ENCODE peak calls at places on chromosome 4, in seven cellular contexts. I is fibroblast of mammary gland, N is lower lobe of right lung, Q is OCI-LY7, P is GM10248, O is stomach, R is left ventricle myocardium inferior. H is an unnamed sample.

GRCh38 chr4:7539659-7540058 is 104.9 kb upstream of the PSAPL1 start:
- DNase-seq in I (no peak), N (no peak), Q (peak), P (no peak), O (no peak), R (no peak), H (no peak)

GRCh38 chr4:182560358-182560757 is 317.2 kb downstream of the TENM3 start:
- DNase-seq in I (no peak), N (no peak), Q (no peak), P (no peak), O (no peak), R (no peak), H (no peak)

GRCh38 chr4:116599859-116600258 is 485.5 kb downstream of the TRAM1L1 start:
- DNase-seq in I (no peak), N (peak), Q (peak), P (peak), O (no peak), R (no peak), H (peak)

GRCh38 chr4:101294591-101294990 is 52.7 kb downstream of the PPP3CA start:
- DNase-seq in I (no peak), N (no peak), Q (no peak), P (no peak), O (no peak), R (no peak), H (no peak)

GRCh38 chr4:112082954-112083586 is 62.2 kb upstream of the FAM241A start:
- DNase-seq in I (peak), N (no peak), Q (no peak), P (no peak), O (no peak), R (no peak), H (no peak)

GRCh38 chr4:103098331-103098730 is 1.3 kb downstream of the BDH2 start:
- DNase-seq in I (peak), N (no peak), Q (no peak), P (no peak), O (no peak), R (no peak), H (no peak)

GRCh38 chr4:37427193-37427592 is 182.7 kb downstream of the NWD2 start:
- DNase-seq in I (no peak), N (no peak), Q (no peak), P (no peak), O (no peak), R (no peak), H (no peak)

GRCh38 chr4:16083217-16084191 is at the start of gene PROM1:
- DNase-seq in I (no peak), N (peak), Q (no peak), P (no peak), O (peak), R (peak), H (peak)

GRCh38 chr4:7073526-7074390 is 5.9 kb upstream of the GRPEL1 start:
- DNase-seq in I (peak), N (no peak), Q (peak), P (peak), O (no peak), R (no peak), H (no peak)

GRCh38 chr4:70801265-70801809 is 38.4 kb downstream of the GRSF1 start:
- DNase-seq in I (no peak), N (no peak), Q (no peak), P (peak), O (no peak), R (no peak), H (no peak)

GRCh38 chr4:95165926-95166524 is 382.7 kb downstream of the UNC5C start:
- DNase-seq in I (peak), N (no peak), Q (peak), P (peak), O (no peak), R (no peak), H (peak)

GRCh38 chr4:23981328-23981727 is 91.5 kb upstream of the PPARGC1A start:
- DNase-seq in I (no peak), N (no peak), Q (no peak), P (no peak), O (no peak), R (no peak), H (no peak)

GRCh38 chr4:87529187-87529586 is at the start of gene SPARCL1:
- DNase-seq in I (peak), N (no peak), Q (no peak), P (no peak), O (no peak), R (peak), H (no peak)

GRCh38 chr4:52199574-52200338 is 148.7 kb downstream of the SPATA18 start:
- DNase-seq in I (peak), N (no peak), Q (no peak), P (no peak), O (no peak), R (no peak), H (no peak)

GRCh38 chr4:24244663-24245519 is 339.5 kb downstream of the DHX15 start:
- DNase-seq in I (peak), N (no peak), Q (no peak), P (no peak), O (no peak), R (peak), H (no peak)

GRCh38 chr4:2848449-2848848 is 4.8 kb downstream of the ADD1 start:
- DNase-seq in I (no peak), N (no peak), Q (no peak), P (no peak), O (peak), R (no peak), H (no peak)

GRCh38 chr4:145280541-145280940 is 100.2 kb upstream of the OTUD4 start:
- DNase-seq in I (peak), N (no peak), Q (no peak), P (no peak), O (no peak), R (no peak), H (no peak)

GRCh38 chr4:113837397-113837796 is 75.9 kb upstream of the CAMK2D start:
- DNase-seq in I (peak), N (no peak), Q (peak), P (peak), O (no peak), R (no peak), H (no peak)

GRCh38 chr4:113838421-113838820 is 76.9 kb upstream of the CAMK2D start:
- DNase-seq in I (no peak), N (no peak), Q (no peak), P (no peak), O (no peak), R (no peak), H (no peak)

GRCh38 chr4:113834302-113834701 is 72.8 kb upstream of the CAMK2D start:
- DNase-seq in I (no peak), N (no peak), Q (no peak), P (no peak), O (no peak), R (no peak), H (no peak)

GRCh38 chr4:113832795-113833194 is 71.3 kb upstream of the CAMK2D start:
- DNase-seq in I (no peak), N (no peak), Q (no peak), P (no peak), O (no peak), R (no peak), H (no peak)

DNA sequence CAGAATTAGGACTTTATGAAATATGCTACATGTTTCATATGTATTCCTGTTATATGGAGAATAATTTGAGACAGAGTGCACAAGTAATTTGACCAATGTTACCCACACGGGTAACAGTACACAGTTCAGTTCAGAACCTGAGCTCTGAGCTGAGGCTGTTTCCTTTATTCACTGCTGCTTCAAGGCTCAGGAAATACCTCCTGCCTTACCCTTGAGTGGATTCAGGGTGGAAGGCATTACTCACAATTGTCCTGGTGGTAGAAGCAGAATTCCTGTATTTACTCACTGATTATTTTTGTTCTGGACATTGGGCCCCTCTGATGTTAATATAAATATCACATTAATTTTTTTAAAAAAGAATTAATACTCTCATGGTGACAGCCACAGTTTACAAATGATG is 73.5 kb upstream of the CAMK2D start:
- DNase-seq in I (peak), N (no peak), Q (no peak), P (no peak), O (no peak), R (no peak), H (no peak)
- TF ChIP-seq CTCF in I (no peak), N (no peak), Q (no peak), P (no peak), O (no peak), R (no peak), H (no peak)

GRCh38 chr4:53478671-53479456 is 101.4 kb downstream of the FIP1L1 start:
- DNase-seq in I (peak), N (no peak), Q (no peak), P (no peak), O (no peak), R (no peak), H (no peak)

GRCh38 chr4:53481586-53481985 is 104.1 kb downstream of the FIP1L1 start:
- DNase-seq in I (no peak), N (no peak), Q (no peak), P (no peak), O (no peak), R (no peak), H (no peak)

GRCh38 chr4:53480909-53481308 is 103.5 kb downstream of the FIP1L1 start:
- DNase-seq in I (no peak), N (no peak), Q (no peak), P (no peak), O (no peak), R (no peak), H (no peak)

GRCh38 chr4:53477666-53478065 is 100.2 kb downstream of the FIP1L1 start:
- DNase-seq in I (peak), N (no peak), Q (no peak), P (no peak), O (no peak), R (no peak), H (no peak)

DNA sequence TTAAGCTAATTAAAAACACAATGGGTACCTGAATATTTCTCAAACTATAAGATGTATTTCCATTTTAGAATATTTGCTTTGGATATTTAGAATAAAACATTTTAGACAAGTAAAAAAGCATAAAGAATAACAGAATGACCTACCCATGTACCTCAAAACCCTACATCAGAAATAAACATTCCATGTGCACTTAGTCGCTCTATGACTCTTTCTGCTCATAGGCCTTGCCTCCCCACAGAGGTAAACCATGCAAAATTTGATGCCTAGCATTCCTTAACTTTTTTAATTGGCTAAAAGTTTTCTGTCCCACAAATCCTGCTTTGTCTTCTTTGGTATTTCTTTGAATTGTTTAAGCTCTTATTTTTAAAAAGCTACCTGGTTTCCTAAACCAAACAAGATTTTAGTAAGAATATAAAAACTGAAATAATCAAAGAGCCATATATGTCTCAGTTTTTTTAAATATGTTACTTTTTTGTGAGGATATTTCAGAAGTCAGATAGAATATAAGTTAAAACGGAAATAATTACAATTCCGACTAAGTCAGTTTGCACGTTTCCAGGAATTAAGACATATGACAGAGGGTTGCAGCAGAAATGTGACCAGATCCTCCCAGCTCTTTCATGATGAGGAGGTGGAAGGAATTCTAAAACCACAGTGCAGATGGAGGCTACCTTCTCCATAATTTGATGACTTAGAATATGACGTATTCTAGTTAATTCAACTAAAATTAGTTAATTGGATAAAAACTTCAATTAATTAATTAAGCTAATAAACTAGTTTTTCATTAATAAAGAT is 102.5 kb downstream of the FIP1L1 start:
- DNase-seq in I (peak), N (no peak), Q (no peak), P (no peak), O (no peak), R (no peak), H (no peak)
- TF ChIP-seq CTCF in I (no peak), N (no peak), Q (no peak), P (no peak), O (no peak), R (no peak), H (no peak)

GRCh38 chr4:69060651-69061308 is 35.5 kb upstream of the UGT2B7 start:
- DNase-seq in I (peak), N (no peak), Q (peak), P (no peak), O (no peak), R (no peak), H (no peak)
- TF ChIP-seq CTCF in I (peak), N (no peak), Q (no peak), P (no peak), O (no peak), R (no peak), H (no peak)

DNA sequence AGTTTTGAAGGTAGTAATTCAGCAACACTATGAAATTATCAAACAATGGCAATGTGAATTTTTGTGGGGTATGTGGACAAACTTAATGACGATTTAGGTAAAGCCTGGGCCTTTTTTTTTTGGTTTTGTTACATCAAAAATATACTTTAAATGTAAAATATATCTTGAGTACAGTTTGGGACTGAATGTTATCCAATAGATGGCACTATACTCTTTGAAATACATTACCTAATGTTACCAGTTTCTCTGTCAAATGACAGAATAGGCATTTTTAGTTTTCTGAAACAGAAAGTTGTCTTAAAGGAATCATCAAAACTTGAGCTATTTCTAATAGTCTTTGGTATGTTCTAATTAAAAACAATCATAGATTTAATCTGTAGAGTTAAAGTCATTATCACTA is 1651.9 kb downstream of the C4orf33 start:
- DNase-seq in I (peak), N (no peak), Q (peak), P (no peak), O (no peak), R (no peak), H (no peak)
- TF ChIP-seq CTCF in I (peak), N (no peak), Q (peak), P (no peak), O (no peak), R (no peak), H (no peak)

DNA sequence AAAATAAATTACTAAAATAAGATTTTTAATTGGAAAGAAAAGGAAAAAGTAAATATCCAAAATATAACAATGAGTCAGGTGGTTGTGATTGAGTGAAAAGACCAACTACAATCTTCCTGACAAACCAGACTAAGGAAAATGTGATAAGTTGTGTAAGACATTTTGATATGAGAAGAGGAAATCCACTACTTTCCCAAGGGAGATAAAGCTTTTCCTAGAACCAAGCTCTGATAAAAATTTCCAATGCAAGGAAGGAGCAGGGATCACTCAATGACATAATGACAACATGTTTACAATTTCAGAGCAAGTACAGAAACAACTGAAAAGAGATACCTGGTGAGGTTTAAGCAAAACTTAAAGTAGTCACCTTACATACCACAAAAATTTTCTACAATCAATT is 305.1 kb upstream of the RASGEF1B start:
- DNase-seq in I (no peak), N (no peak), Q (no peak), P (no peak), O (no peak), R (no peak), H (no peak)
- TF ChIP-seq CTCF in I (no peak), N (no peak), Q (no peak), P (no peak), O (no peak), R (no peak), H (no peak)

DNA sequence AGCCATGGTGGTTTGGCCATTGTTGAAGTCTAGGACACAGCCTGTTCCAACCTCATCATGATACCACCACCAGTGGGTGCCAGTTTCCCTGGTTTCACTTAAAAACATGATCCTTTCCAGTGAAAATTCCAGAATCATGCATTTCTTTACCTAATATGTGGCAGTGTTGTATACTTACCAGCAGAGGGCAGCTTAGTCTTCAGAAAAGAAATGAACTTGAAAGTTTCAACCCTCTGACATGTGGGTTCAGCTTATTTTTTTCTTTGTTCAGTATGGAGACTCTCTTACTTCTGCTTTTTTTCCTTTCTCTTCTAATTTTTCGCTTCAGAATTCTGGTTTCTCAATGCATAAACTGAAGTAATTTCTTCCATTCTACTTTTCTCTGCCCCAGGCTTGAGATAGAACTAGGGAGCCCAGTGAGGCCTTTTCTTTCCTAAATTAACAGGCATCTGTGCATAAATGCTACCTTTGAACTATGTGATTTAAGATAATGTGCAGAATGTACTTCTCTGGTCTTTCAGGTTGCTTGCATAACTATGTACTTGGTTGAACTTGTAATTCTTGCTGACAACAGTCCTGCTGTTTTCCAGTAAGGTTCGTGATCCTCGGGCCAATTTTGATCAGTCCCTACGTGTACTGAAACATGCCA is 10.7 kb downstream of the LIAS start:
- DNase-seq in I (peak), N (no peak), Q (peak), P (peak), O (no peak), R (no peak), H (no peak)
- TF ChIP-seq CTCF in I (peak), N (peak), Q (peak), P (peak), O (peak), R (peak), H (peak)

GRCh38 chr4:163544407-163545038 is 50.0 kb downstream of the TMA16 start:
- DNase-seq in I (peak), N (peak), Q (peak), P (peak), O (peak), R (peak), H (peak)
- TF ChIP-seq CTCF in I (peak), N (peak), Q (peak), P (peak), O (peak), R (peak), H (peak)

GRCh38 chr4:128427832-128428366 is 140.3 kb upstream of the PGRMC2 start:
- DNase-seq in I (peak), N (peak), Q (no peak), P (no peak), O (peak), R (no peak), H (peak)
- TF ChIP-seq CTCF in I (peak), N (peak), Q (no peak), P (no peak), O (no peak), R (peak), H (no peak)

DNA sequence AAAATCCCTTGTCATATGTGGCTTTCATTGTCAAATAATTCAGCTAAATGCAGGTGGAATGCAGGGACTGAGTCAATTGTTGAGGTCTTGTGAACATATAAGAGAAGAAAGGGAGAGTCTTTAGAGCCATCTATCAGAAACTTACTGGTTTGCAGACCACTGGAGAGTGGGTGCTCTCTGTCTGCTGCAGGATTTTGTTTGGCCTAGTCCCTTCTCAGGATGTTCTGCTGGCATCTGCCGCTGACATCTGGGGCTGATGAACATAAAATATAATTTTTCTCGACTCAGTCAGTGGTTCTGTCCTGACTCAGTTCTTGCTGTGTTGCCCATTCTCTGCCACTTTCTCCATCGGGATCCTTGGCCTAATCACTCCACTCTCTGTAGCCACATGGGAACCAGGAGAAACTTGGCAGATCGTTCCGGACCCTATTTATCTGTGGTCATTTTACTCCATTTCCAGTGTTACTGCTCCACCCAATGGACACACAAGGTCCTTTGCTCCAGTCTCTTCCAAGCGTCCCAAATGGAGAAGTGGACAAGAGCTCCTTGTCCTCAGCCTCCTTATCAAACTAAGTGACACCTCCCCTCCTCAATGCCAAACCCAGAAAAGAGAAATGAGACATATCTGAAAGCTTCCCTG is 436.2 kb downstream of the FAT4 start:
- DNase-seq in I (peak), N (no peak), Q (no peak), P (no peak), O (no peak), R (no peak), H (no peak)
- TF ChIP-seq CTCF in I (peak), N (peak), Q (no peak), P (no peak), O (no peak), R (peak), H (no peak)